ENCODE peak calls at places on chromosome 5, in five cellular contexts. C is GM23248, I is GM23338, W is HCT116, P is hepatocyte. J is an unnamed sample. For H3K9me2, the result is how much of the 10 kb centered on the place peaks cover.

GRCh38 chr5:135139397-135140134 is 105.5 kb upstream of the PITX1 start:
- DNase-seq in C (peak), I (no peak), W (peak), P (peak), J (peak)

GRCh38 chr5:95881833-95882232 is 59.3 kb upstream of the GLRX start:
- DNase-seq in C (no peak), I (no peak), W (no peak), P (no peak), J (no peak)

GRCh38 chr5:11407553-11408145 is 496.6 kb downstream of the CTNND2 start:
- DNase-seq in C (no peak), I (no peak), W (no peak), P (no peak), J (no peak)

GRCh38 chr5:80237243-80237642 is 18.6 kb downstream of the SERINC5 start:
- DNase-seq in C (no peak), I (no peak), W (no peak), P (no peak), J (no peak)

GRCh38 chr5:33370135-33370472 is 70.7 kb upstream of the TARS1 start:
- DNase-seq in C (peak), I (no peak), W (peak), P (no peak), J (peak)

GRCh38 chr5:144794922-144795321 is 624.2 kb downstream of the KCTD16 start:
- DNase-seq in C (peak), I (peak), W (no peak), P (no peak), J (no peak)

GRCh38 chr5:124962735-124963134 is 216.3 kb upstream of the ZNF608 start:
- DNase-seq in C (no peak), I (peak), W (no peak), P (no peak), J (no peak)

GRCh38 chr5:123701511-123702200 is 189.7 kb downstream of the CSNK1G3 start:
- DNase-seq in C (peak), I (no peak), W (no peak), P (no peak), J (no peak)

GRCh38 chr5:104635216-104635615 is 1072.6 kb upstream of the NUDT12 start:
- DNase-seq in C (no peak), I (no peak), W (no peak), P (no peak), J (peak)

GRCh38 chr5:93163010-93163663 is 417.9 kb downstream of the NR2F1-AS1 start:
- DNase-seq in C (peak), I (no peak), W (peak), P (no peak), J (peak)

GRCh38 chr5:111935835-111936234 is 178.8 kb upstream of the NREP start:
- DNase-seq in C (no peak), I (no peak), W (no peak), P (no peak), J (no peak)

GRCh38 chr5:172168311-172168710 is 19.7 kb downstream of the STK10 start:
- DNase-seq in C (no peak), I (no peak), W (no peak), P (no peak), J (no peak)

DNA sequence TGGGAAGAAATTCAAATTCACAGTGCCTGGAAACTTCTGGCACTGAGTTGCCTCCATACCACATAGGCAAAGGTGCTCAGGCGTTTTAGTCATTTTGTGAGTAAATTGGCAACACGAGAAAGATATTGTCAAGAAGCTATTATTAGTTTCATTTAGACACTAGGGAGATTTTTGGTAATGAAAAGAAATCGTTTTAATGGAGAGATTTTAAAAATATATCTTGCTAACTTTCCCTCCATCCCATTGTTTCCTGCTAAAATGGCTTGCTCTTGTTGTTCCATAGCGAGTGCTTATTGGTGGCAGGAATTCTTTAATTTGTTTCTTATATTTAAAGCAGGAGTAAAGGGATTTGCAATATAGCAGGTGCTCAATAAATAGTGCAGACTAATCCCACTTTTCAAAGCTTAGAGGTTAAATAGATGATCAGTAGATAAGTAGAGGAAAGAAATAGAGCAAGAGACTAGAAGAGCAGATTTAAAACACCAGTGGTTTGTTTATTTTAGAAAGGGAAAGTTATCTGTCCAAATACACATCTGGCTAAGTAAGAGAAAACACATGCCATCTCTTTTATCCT is 9.6 kb downstream of the FOXD1 start:
- DNase-seq in C (peak), I (no peak), W (no peak), P (no peak), J (no peak)
- TF ChIP-seq EZH2 in C (no peak), I (no peak), W (no peak), P (no peak), J (no peak)

DNA sequence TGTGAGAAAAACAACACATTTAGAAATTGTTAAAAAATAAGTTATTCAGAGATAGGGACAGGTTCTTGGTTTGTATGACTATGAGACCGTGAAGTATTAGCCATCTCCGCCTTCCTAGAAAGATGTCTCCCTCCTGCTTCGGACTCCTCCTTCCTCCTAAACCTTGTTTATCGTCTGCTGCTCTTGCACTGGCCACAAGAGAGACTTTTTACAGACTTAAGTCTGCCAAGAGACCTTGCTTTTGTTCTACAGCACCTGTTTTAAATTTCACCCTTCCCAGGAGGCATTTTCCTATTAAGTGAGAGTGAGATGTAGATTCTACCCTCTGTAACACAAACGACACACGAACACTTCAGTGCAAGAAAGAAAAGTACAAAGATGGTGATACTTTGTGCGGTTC is 274.6 kb downstream of the ARHGEF28 start:
- DNase-seq in C (no peak), I (no peak), W (no peak), P (no peak), J (no peak)
- H3K9me2 ChIP-seq in C (under half), I (under half), W (under half), P (under half), J (under half)

GRCh38 chr5:169652057-169652456 is 15.0 kb downstream of the DOCK2 start:
- DNase-seq in C (no peak), I (no peak), W (no peak), P (no peak), J (no peak)

GRCh38 chr5:169648725-169649124 is 11.7 kb downstream of the DOCK2 start:
- DNase-seq in C (peak), I (no peak), W (no peak), P (no peak), J (no peak)

GRCh38 chr5:169651526-169651925 is 14.5 kb downstream of the DOCK2 start:
- DNase-seq in C (no peak), I (no peak), W (no peak), P (no peak), J (no peak)

GRCh38 chr5:169649486-169649885 is 12.4 kb downstream of the DOCK2 start:
- DNase-seq in C (peak), I (no peak), W (no peak), P (no peak), J (no peak)

DNA sequence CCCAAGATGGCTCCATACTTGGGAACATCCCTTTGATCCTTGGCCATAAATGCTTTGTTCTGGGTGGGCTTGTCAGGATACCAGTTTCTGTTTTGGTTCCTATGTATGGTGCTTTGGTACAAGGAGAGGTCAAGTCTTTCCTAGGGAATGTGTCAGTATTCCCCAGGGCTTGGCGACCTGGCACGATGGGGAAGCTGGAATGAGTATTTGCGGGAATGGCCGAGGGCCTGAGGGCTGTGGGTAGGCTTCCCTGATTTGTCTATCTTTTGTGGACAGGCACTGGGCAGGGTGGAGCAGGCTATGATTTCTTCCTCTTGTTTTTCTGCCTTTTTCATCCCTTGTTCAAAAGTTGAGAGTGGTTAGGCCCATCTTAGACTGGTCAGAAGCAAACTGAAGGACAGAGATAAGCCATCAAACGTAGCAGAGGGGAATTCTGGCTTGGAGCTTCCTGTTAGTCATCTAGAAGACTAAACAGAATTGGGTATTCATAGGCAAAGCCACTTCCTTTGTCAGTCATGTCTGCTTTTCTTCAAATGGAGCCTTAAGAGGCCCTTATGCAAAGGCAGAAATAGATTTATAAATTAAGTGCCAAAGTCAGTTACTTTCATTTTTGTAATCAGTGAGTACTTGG is 13.7 kb downstream of the DOCK2 start:
- DNase-seq in C (peak), I (no peak), W (no peak), P (no peak), J (peak)
- H3K4me3 ChIP-seq in C (no peak), I (no peak), W (no peak), P (no peak), J (no peak)

DNA sequence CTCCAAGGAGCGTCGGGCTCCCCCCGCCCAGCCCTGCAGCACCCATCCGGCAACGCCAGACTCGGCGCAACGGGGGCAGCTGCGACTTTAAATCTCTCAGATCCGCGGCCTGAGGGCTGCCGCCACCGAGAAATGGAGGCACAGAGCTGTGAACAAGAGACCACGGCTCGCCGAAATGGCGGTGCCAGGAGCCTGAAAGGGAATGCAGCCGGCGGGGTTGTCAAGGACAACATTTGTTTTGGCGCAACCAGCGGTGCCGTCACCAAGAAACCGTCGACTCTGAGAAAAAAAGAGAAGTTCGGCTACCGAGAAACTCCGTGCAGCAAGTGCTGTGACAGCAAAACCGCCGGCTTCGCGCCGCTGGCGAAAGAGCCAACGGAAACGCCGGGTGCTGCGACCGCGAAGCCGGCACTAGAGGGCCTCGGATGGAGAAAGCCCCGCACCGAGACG is 2.1 kb upstream of the ANXA2R start:
- DNase-seq in C (peak), I (peak), W (peak), P (peak), J (peak)
- TF ChIP-seq EZH2 in C (no peak), I (peak), W (no peak), P (peak), J (no peak)

GRCh38 chr5:113523168-113523567 is 9.7 kb downstream of the YTHDC2 start:
- DNase-seq in C (no peak), I (no peak), W (no peak), P (no peak), J (no peak)
- H3K9me2 ChIP-seq in C (under half), I (under half), W (under half), P (under half), J (under half)

GRCh38 chr5:174721522-174722432 is 2.6 kb upstream of the MSX2 start:
- DNase-seq in C (no peak), I (no peak), W (no peak), P (no peak), J (no peak)

GRCh38 chr5:174717826-174718455 is 6.4 kb upstream of the MSX2 start:
- DNase-seq in C (no peak), I (peak), W (no peak), P (no peak), J (peak)

GRCh38 chr5:174720612-174721521 is 3.5 kb upstream of the MSX2 start:
- DNase-seq in C (peak), I (peak), W (no peak), P (peak), J (no peak)

GRCh38 chr5:174719211-174719610 is 5.2 kb upstream of the MSX2 start:
- DNase-seq in C (no peak), I (peak), W (no peak), P (no peak), J (no peak)

DNA sequence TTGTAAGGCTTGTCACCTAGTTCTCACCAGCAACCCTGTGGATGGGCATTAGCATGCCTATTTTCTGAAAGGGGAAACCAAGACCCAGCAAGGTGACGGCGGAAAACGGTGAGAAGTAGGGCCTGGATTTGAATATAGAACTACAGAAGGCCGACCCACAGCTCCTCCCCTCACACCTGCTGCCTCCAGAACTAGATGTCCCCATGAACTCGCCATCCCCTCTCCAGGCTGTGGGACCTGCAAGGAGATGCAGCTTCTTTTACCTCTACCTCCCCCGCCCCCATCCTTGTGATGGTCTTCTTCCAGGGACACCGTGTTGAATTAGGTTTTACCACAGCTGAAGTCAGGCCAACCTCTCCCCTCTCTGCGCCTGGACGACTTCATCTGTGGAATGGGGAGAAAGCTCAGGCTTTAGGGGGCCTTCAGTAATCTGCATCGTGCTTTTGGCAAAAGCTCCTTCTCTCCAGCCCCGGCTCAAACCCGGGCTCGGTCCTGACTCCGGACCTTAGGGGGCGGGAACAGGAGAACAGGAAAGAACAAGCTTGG is 4.2 kb upstream of the MSX2 start:
- DNase-seq in C (no peak), I (peak), W (no peak), P (no peak), J (no peak)
- H3K4me3 ChIP-seq in C (no peak), I (peak), W (no peak), P (no peak), J (no peak)